ENCODE peak calls at places on chromosome 17, in four cellular contexts. T is SK-N-SH, P is GM12891, S is GM12878. Q is an unnamed sample.

GRCh38 chr17:68981288-68981687 is 26.1 kb upstream of the ABCA8 start:
- DNase-seq in S (peak; percentile 32), P (no peak), T (no peak), Q (no peak)

GRCh38 chr17:65109990-65110680 is 27.0 kb upstream of the RGS9 start:
- DNase-seq in S (no peak), P (no peak), T (no peak), Q (no peak)

GRCh38 chr17:73630957-73631595 is 13.2 kb downstream of the SDK2 start:
- DNase-seq in T (no peak), P (no peak), S (no peak), Q (no peak)

GRCh38 chr17:4719684-4720221 is 9.3 kb downstream of the ARRB2 start:
- DNase-seq in S (no peak), T (no peak), P (no peak), Q (no peak)

GRCh38 chr17:65750678-65751077 is 189.2 kb upstream of the AXIN2 start:
- DNase-seq in S (peak; percentile 15), T (peak; percentile 75), P (no peak), Q (no peak)

GRCh38 chr17:80732268-80732667 is 187.6 kb downstream of the RPTOR start:
- DNase-seq in P (no peak), T (no peak), S (no peak), Q (no peak)

GRCh38 chr17:28471127-28471453 is 2.4 kb upstream of the SLC13A2 start:
- DNase-seq in T (no peak), P (no peak), S (no peak), Q (no peak)

GRCh38 chr17:73957564-73957963 is 245.9 kb upstream of the RPL38 start:
- DNase-seq in S (no peak), P (no peak), T (peak; percentile 58), Q (no peak)

GRCh38 chr17:48134912-48135480 is 27.4 kb downstream of the SNX11 start:
- DNase-seq in T (no peak), P (no peak), S (no peak), Q (no peak)

GRCh38 chr17:75405365-75406221 is at the start of gene GRB2:
- DNase-seq in S (peak; percentile 83), P (peak; percentile 92), T (peak; percentile 100), Q (peak; percentile 97)

GRCh38 chr17:57016764-57017116 is 38.8 kb downstream of the SCPEP1 start:
- DNase-seq in P (no peak), T (no peak), S (no peak), Q (no peak)

GRCh38 chr17:30323262-30323894 is 10.5 kb downstream of the TMIGD1 start:
- DNase-seq in T (no peak), P (no peak), S (no peak), Q (no peak)

GRCh38 chr17:68701046-68701445 is 99.9 kb upstream of the FAM20A start:
- DNase-seq in S (no peak), P (no peak), T (no peak), Q (no peak)

GRCh38 chr17:72244942-72245341 is 124.1 kb downstream of the SOX9 start:
- DNase-seq in T (no peak), S (no peak), P (no peak), Q (no peak)

GRCh38 chr17:382644-383533 is 30.3 kb upstream of the RPH3AL start:
- DNase-seq in S (no peak), T (peak; percentile 73), P (no peak), Q (no peak)

GRCh38 chr17:16478693-16479092 is 13.3 kb downstream of the LRRC75A start:
- DNase-seq in P (no peak), S (no peak), T (no peak), Q (no peak)

GRCh38 chr17:49210158-49211029 is at the start of the genes ABI3 and GNGT2:
- DNase-seq in S (peak; percentile 92), P (peak; percentile 83), T (peak; percentile 20), Q (peak; percentile 92)

GRCh38 chr17:2282297-2282873 is 21.2 kb downstream of the SMG6 start:
- DNase-seq in P (no peak), S (no peak), T (peak; percentile 61), Q (no peak)
- TF ChIP-seq TAF1 in P (no peak), S (no peak), T (no peak), Q (no peak)

GRCh38 chr17:7856840-7857723 is at the start of gene NAA38:
- DNase-seq in T (peak; percentile 90), P (peak; percentile 79), S (peak; percentile 100), Q (peak; percentile 88)

GRCh38 chr17:7857724-7858486 is at the start of gene CYB5D1:
- DNase-seq in P (peak; percentile 67), T (peak; percentile 80), S (no peak), Q (no peak)

GRCh38 chr17:7855643-7856080 is 796 bp downstream of the TMEM88 start:
- DNase-seq in P (no peak), T (no peak), S (no peak), Q (no peak)

GRCh38 chr17:7854851-7855642 is at the start of gene TMEM88:
- DNase-seq in P (no peak), T (no peak), S (no peak), Q (no peak)

DNA sequence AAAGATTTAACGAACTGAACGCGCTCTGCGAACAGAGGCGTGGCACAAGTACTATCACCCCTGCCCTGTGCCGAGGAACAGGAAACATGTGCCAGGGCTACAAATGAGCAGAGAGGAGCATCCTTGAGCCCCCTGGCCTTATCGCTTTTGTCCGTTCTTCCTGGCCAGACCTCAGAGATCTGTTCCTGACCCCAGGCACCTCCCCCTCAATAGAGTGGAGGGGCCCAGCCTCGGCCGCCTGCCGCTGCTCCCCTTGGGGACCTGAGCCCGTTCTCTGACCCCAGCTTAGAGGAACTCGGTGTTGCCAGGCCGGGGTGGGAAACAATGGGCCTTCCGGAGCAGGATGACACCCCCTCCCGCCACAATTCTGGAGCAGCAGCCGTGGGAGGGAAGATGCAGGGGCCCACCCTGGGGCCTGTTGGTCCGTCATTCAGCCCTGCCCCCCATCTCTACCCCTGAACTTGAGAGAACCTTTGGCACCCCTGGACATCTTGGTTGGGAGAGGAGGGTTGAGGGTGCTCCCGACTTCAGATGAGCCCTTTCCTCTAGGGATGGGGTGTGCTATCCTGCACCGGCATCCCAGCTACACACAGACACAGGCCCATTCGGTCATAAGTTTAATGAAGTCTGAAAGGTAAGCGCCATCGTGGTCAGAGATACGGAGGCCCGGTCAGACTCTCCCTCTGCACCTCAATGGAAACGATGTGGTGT is 1.1 kb downstream of the NAA38 start:
- DNase-seq in P (no peak), T (peak; percentile 59), S (no peak), Q (no peak)
- TF ChIP-seq POLR2AphosphoS5 in P (no peak), T (no peak), S (peak; percentile 8), Q (no peak)

GRCh38 chr17:50834786-50835562 is 412 bp upstream of the WFIKKN2 start:
- DNase-seq in S (no peak), P (no peak), T (no peak), Q (no peak)
- TF ChIP-seq TAF1 in S (no peak), P (no peak), T (no peak), Q (no peak)

GRCh38 chr17:78793968-78794367 is 11.9 kb upstream of the CYTH1 start:
- DNase-seq in T (no peak), S (no peak), P (no peak), Q (no peak)

GRCh38 chr17:78791840-78792709 is 10.0 kb upstream of the CYTH1 start:
- DNase-seq in T (peak; percentile 34), S (no peak), P (no peak), Q (no peak)

GRCh38 chr17:78794399-78794798 is 12.3 kb upstream of the CYTH1 start:
- DNase-seq in T (no peak), P (no peak), S (no peak), Q (no peak)

GRCh38 chr17:78795241-78795640 is 13.2 kb upstream of the CYTH1 start:
- DNase-seq in S (no peak), P (no peak), T (no peak), Q (no peak)

GRCh38 chr17:78793415-78793814 is 11.3 kb upstream of the CYTH1 start:
- DNase-seq in T (no peak), S (no peak), P (no peak), Q (no peak)
- TF ChIP-seq POLR2AphosphoS5 in T (no peak), S (no peak), P (peak; percentile 16), Q (no peak)

DNA sequence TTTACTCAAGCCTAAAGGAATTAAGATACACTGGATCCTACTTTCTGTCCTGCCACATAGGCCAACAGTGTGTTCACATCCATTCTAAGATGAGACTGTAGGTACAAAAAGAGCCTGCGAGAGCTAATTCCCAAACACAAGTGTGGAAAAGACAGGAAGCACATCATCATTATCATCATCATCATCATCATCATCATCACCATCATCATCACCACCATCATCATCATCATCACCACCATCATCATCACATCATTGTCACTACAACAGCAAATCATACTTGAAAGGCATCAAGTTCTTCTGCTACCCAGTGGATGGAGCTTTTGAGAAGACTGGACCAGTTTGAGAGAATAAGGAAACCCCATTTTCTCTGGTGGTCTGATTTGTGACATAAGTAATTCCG is 268.1 kb downstream of the HS3ST3A1 start:
- DNase-seq in S (no peak), T (no peak), P (no peak), Q (no peak)
- TF ChIP-seq TAF1 in S (no peak), T (no peak), P (no peak), Q (no peak)

GRCh38 chr17:27247071-27247957 is 46.6 kb upstream of the WSB1 start:
- DNase-seq in S (no peak), T (no peak), P (no peak), Q (no peak)
- TF ChIP-seq POLR2AphosphoS5 in S (no peak), T (no peak), P (no peak), Q (no peak)